ENCODE peak calls at places on chromosomes 6 and 20, in ten cellular contexts. S is GM20000, G is neural crest cell, X is sigmoid colon, C is mucosa of descending colon, T is AG04450, B is cardiac fibroblast, F is AG04449, Z is fibroblast of lung, H is upper lobe of right lung. E is an unnamed sample.

GRCh38 chr6:17600527-17601388 is 656 bp downstream of the FAM8A1 start:
- DNase-seq in H (peak), S (peak), X (peak), G (peak), T (no peak), B (no peak), F (no peak), Z (peak), C (peak), E (no peak)

GRCh38 chr20:61023612-61024011 is 228.4 kb upstream of the CDH4 start:
- DNase-seq in F (no peak), H (no peak), S (no peak), T (no peak), B (no peak), C (no peak), G (no peak), X (no peak), Z (no peak), E (no peak)

GRCh38 chr20:7879883-7880282 is 60.4 kb downstream of the HAO1 start:
- DNase-seq in T (peak), H (no peak), G (no peak), F (no peak), S (no peak), Z (peak), B (peak), X (no peak), C (no peak), E (no peak)

GRCh38 chr6:137868721-137869631 is 1.9 kb downstream of the TNFAIP3 start:
- DNase-seq in S (peak), T (no peak), F (no peak), G (no peak), B (peak), H (no peak), Z (no peak), X (no peak), C (no peak), E (no peak)

GRCh38 chr6:34151321-34152041 is 5.6 kb upstream of the GRM4 start:
- DNase-seq in Z (no peak), G (no peak), F (no peak), C (no peak), B (no peak), S (no peak), H (peak), X (peak), T (no peak), E (peak)

GRCh38 chr20:23080521-23080920 is 5.6 kb downstream of the CD93 start:
- DNase-seq in Z (no peak), X (no peak), H (no peak), F (no peak), T (no peak), B (no peak), S (no peak), G (no peak), C (no peak), E (no peak)

GRCh38 chr6:14079433-14079832 is 38.1 kb upstream of the CD83 start:
- DNase-seq in Z (no peak), T (no peak), S (no peak), B (peak), F (no peak), G (no peak), H (no peak), X (no peak), C (no peak), E (no peak)

GRCh38 chr6:107793193-107793592 is 30.9 kb downstream of the SCML4 start:
- DNase-seq in B (no peak), T (no peak), H (no peak), S (no peak), C (no peak), Z (no peak), X (no peak), G (no peak), F (no peak), E (no peak)

GRCh38 chr20:43662943-43663655 is 3.8 kb upstream of the MYBL2 start:
- DNase-seq in T (no peak), C (no peak), B (peak), Z (no peak), H (no peak), S (no peak), X (no peak), G (no peak), F (no peak), E (no peak)

DNA sequence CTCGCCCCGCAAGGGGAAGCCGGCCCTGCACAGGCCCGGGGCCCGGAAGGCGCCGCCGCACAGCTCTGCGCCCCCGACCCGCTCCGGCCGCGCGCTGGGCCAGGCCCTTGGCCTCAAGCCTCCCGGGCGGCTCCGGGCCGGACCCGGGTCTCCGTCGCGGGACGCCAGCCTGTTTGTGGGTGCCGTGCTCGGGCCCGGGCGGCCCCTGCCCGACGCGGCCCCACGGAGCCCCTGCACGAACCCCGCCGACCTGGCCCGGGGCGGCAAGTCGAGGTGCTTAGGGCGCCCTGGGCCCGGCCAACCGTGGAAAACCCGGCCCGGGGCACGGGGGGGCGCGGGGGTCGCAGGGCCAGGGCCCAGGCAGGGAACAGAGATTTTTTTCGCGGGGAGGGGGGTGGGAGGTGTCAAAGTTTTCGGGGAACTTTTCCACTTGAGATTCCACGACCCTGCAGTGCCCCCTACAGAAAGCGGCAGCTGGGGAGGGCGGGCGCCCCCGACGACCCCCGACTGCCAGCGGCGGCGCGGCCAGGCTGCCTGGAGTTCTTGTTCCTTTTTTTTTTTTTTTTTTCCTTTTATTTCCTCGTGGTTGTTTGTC is 805 bp upstream of the STX16 start:
- DNase-seq in X (peak), H (peak), T (no peak), G (no peak), B (no peak), S (peak), Z (no peak), F (no peak), C (peak), E (no peak)
- TF ChIP-seq CTCF in X (no peak), H (no peak), T (no peak), G (no peak), B (no peak), S (peak), Z (no peak), F (no peak), C (no peak), E (peak)

GRCh38 chr6:50353603-50354002 is 303.9 kb upstream of the DEFB112 start:
- DNase-seq in H (no peak), Z (no peak), T (no peak), B (no peak), S (no peak), X (no peak), G (no peak), C (no peak), F (no peak), E (no peak)
- TF ChIP-seq CTCF in H (no peak), Z (no peak), T (no peak), B (no peak), S (no peak), X (no peak), G (no peak), C (no peak), F (no peak), E (no peak)

GRCh38 chr6:95819939-95820338 is 195.8 kb upstream of the FUT9 start:
- DNase-seq in Z (no peak), F (no peak), X (no peak), T (no peak), G (no peak), H (no peak), B (no peak), C (no peak), S (no peak), E (no peak)
- TF ChIP-seq CTCF in Z (no peak), F (no peak), X (no peak), T (no peak), G (peak), H (no peak), B (no peak), C (no peak), S (no peak), E (peak)

GRCh38 chr6:126170875-126171489 is 168.9 kb upstream of the CENPW start:
- DNase-seq in Z (peak), H (no peak), B (peak), T (no peak), S (peak), C (no peak), X (no peak), F (no peak), G (no peak), E (no peak)
- TF ChIP-seq CTCF in Z (peak), H (peak), B (peak), T (peak), S (peak), C (no peak), X (no peak), F (no peak), G (peak), E (peak)

E was measured in D721Med.